ENCODE peak calls at places on chromosome 21, in six cellular contexts. E, K, C, I, V and Z are unnamed samples.

GRCh38 chr21:34580181-34580700 is 34.7 kb downstream of the RCAN1 start:
- DNase-seq in E (peak), K (no peak), C (no peak), I (peak), V (peak), Z (no peak)

GRCh38 chr21:32087452-32087851 is 191.4 kb downstream of the MIS18A start:
- DNase-seq in E (no peak), K (no peak), C (no peak), I (no peak), V (no peak), Z (no peak)

GRCh38 chr21:31284797-31285397 is 59.2 kb downstream of the TIAM1 start:
- DNase-seq in E (peak), K (no peak), C (peak), I (no peak), V (peak), Z (no peak)

GRCh38 chr21:42460391-42461184 is 35.4 kb downstream of the RSPH1 start:
- DNase-seq in E (no peak), K (no peak), C (no peak), I (no peak), V (no peak), Z (peak)

GRCh38 chr21:45892156-45892919 is 89.2 kb upstream of the COL6A1 start:
- DNase-seq in E (no peak), K (no peak), C (no peak), I (no peak), V (no peak), Z (no peak)

GRCh38 chr21:41488080-41488479 is 19.9 kb downstream of the TMPRSS2 start:
- DNase-seq in E (no peak), K (peak), C (peak), I (no peak), V (no peak), Z (no peak)

GRCh38 chr21:44259082-44259705 is 2.5 kb downstream of the DNMT3L start:
- DNase-seq in E (no peak), K (no peak), C (no peak), I (no peak), V (no peak), Z (no peak)

GRCh38 chr21:38303300-38303699 is 46.5 kb downstream of the KCNJ15 start:
- DNase-seq in E (peak), K (peak), C (peak), I (no peak), V (peak), Z (no peak)

GRCh38 chr21:30234643-30235042 is 18.7 kb upstream of the CLDN8 start:
- DNase-seq in E (peak), K (no peak), C (no peak), I (no peak), V (no peak), Z (no peak)

GRCh38 chr21:29192999-29193563 is 62.6 kb downstream of the MAP3K7CL start:
- DNase-seq in E (peak), K (no peak), C (no peak), I (peak), V (no peak), Z (peak)

GRCh38 chr21:35861656-35862055 is 198.7 kb downstream of the SETD4 start:
- DNase-seq in E (peak), K (no peak), C (no peak), I (no peak), V (no peak), Z (no peak)

GRCh38 chr21:46000731-46001641 is 19.4 kb downstream of the COL6A1 start:
- DNase-seq in E (no peak), K (no peak), C (no peak), I (peak), V (no peak), Z (no peak)

GRCh38 chr21:28261291-28261690 is 731.4 kb downstream of the LTN1 start:
- DNase-seq in E (no peak), K (no peak), C (no peak), I (no peak), V (no peak), Z (no peak)

GRCh38 chr21:15850645-15851044 is 120.9 kb downstream of the USP25 start:
- DNase-seq in E (peak), K (no peak), C (no peak), I (no peak), V (peak), Z (no peak)

GRCh38 chr21:29300547-29301138 is 1.9 kb downstream of the BACH1 start:
- DNase-seq in E (no peak), K (no peak), C (peak), I (no peak), V (no peak), Z (peak)

GRCh38 chr21:26881504-26882228 is 36.5 kb upstream of the ADAMTS1 start:
- DNase-seq in E (no peak), K (peak), C (peak), I (no peak), V (peak), Z (peak)

GRCh38 chr21:41363370-41364270 is 1.8 kb downstream of the MX2 start:
- DNase-seq in E (no peak), K (no peak), C (no peak), I (no peak), V (no peak), Z (no peak)

GRCh38 chr21:35063428-35064172 is 14.5 kb upstream of the RUNX1 start:
- DNase-seq in E (no peak), K (no peak), C (no peak), I (no peak), V (no peak), Z (no peak)

GRCh38 chr21:32782698-32783097 is 11.1 kb upstream of the PAXBP1 start:
- DNase-seq in E (no peak), K (no peak), C (no peak), I (no peak), V (no peak), Z (no peak)

GRCh38 chr21:44083631-44084291 is 23.4 kb upstream of the PWP2 start:
- DNase-seq in E (no peak), K (no peak), C (no peak), I (peak), V (peak), Z (no peak)

GRCh38 chr21:39867198-39867650 is at the start of gene PCP4:
- DNase-seq in E (no peak), K (peak), C (peak), I (peak), V (peak), Z (peak)

GRCh38 chr21:43958364-43959158 is 53.5 kb upstream of the TRAPPC10 start:
- DNase-seq in E (no peak), K (no peak), C (no peak), I (no peak), V (no peak), Z (no peak)